ENCODE peak calls at places on chromosomes 6 and 20, in eight cellular contexts. R, T, Y, Q, C, W, L and N are unnamed samples.

GRCh38 chr20:15706719-15707118 is 866.5 kb downstream of the KIF16B start:
- DNase-seq in R (no peak), T (peak; percentile 28), Y (no peak), Q (no peak), C (no peak), W (no peak), L (no peak), N (no peak)

GRCh38 chr20:48584391-48585249 is 243.2 kb downstream of the PREX1 start:
- DNase-seq in R (peak; percentile 80), T (no peak), Y (no peak), Q (no peak), C (no peak), W (no peak), L (no peak), N (no peak)

GRCh38 chr6:16430661-16431089 is 192.3 kb downstream of the GMPR start:
- DNase-seq in R (peak; percentile 75), T (peak; percentile 62), Y (no peak), Q (no peak), C (no peak), W (no peak), L (no peak), N (no peak)

GRCh38 chr6:166728884-166729530 is 102.0 kb upstream of the RPS6KA2 start:
- DNase-seq in R (no peak), T (no peak), Y (no peak), Q (no peak), C (no peak), W (no peak), L (no peak), N (peak; percentile 86)

GRCh38 chr20:63400486-63401210 is 39.5 kb upstream of the CHRNA4 start:
- DNase-seq in R (no peak), T (no peak), Y (no peak), Q (no peak), C (no peak), W (no peak), L (no peak), N (no peak)

GRCh38 chr6:43264599-43264998 is 21.3 kb downstream of the TTBK1 start:
- DNase-seq in R (no peak), T (no peak), Y (peak; percentile 42), Q (no peak), C (no peak), W (no peak), L (no peak), N (no peak)

GRCh38 chr6:116556065-116556464 is 2.5 kb downstream of the CALHM4 start:
- DNase-seq in R (no peak), T (peak; percentile 83), Y (no peak), Q (no peak), C (no peak), W (no peak), L (no peak), N (no peak)

GRCh38 chr6:158900614-158901312 is 81.6 kb upstream of the EZR start:
- DNase-seq in R (no peak), T (no peak), Y (no peak), Q (no peak), C (no peak), W (no peak), L (no peak), N (no peak)

GRCh38 chr6:90545450-90545849 is 41.4 kb downstream of the MAP3K7 start:
- DNase-seq in R (no peak), T (peak; percentile 31), Y (no peak), Q (no peak), C (no peak), W (no peak), L (no peak), N (no peak)

GRCh38 chr6:159037746-159038290 is 7.0 kb downstream of the TAGAP start:
- DNase-seq in R (no peak), T (no peak), Y (no peak), Q (no peak), C (no peak), W (no peak), L (no peak), N (no peak)

GRCh38 chr20:31815408-31816188 is 3.6 kb upstream of the MYLK2 start:
- DNase-seq in R (no peak), T (no peak), Y (no peak), Q (no peak), C (no peak), W (no peak), L (no peak), N (peak; percentile 62)

GRCh38 chr6:161549977-161550655 is 276.3 kb upstream of the AGPAT4 start:
- DNase-seq in R (peak; percentile 30), T (no peak), Y (no peak), Q (peak; percentile 36), C (no peak), W (no peak), L (peak; percentile 21), N (peak; percentile 19)

GRCh38 chr6:36340341-36340670 is 3.6 kb upstream of the BNIP5 start:
- DNase-seq in R (no peak), T (no peak), Y (no peak), Q (no peak), C (no peak), W (no peak), L (no peak), N (no peak)

GRCh38 chr6:129817821-129818220 is 43.3 kb downstream of the TMEM244 start:
- DNase-seq in R (no peak), T (no peak), Y (no peak), Q (no peak), C (no peak), W (no peak), L (no peak), N (no peak)

GRCh38 chr6:14040042-14040441 is 77.5 kb upstream of the CD83 start:
- DNase-seq in R (peak; percentile 11), T (no peak), Y (no peak), Q (no peak), C (no peak), W (no peak), L (no peak), N (no peak)

GRCh38 chr20:25046181-25046641 is 11.7 kb downstream of the ACSS1 start:
- DNase-seq in R (peak; percentile 76), T (no peak), Y (no peak), Q (no peak), C (no peak), W (peak; percentile 91), L (no peak), N (no peak)

GRCh38 chr20:10654630-10655029 is 19.2 kb downstream of the JAG1 start:
- DNase-seq in R (no peak), T (no peak), Y (no peak), Q (no peak), C (no peak), W (no peak), L (no peak), N (no peak)

GRCh38 chr6:99604161-99605073 is 2.2 kb upstream of the PRDM13 start:
- DNase-seq in R (no peak), T (no peak), Y (no peak), Q (no peak), C (no peak), W (no peak), L (no peak), N (no peak)
- H3K4me3 ChIP-seq in R (peak overlapping the region; percentile 66), T (no peak overlapping the region), Y (peak overlapping the region; percentile 36), Q (peak overlapping the region; percentile 46), C (peak overlapping the region; percentile 38), W (peak overlapping the region; percentile 30), L (no peak overlapping the region), N (no peak overlapping the region)

GRCh38 chr6:30983439-30983838 is at the start of gene MUC21:
- DNase-seq in R (no peak), T (no peak), Y (no peak), Q (no peak), C (no peak), W (no peak), L (no peak), N (no peak)

GRCh38 chr6:30979076-30979475 is 4.4 kb upstream of the MUC21 start:
- DNase-seq in R (no peak), T (no peak), Y (no peak), Q (no peak), C (no peak), W (no peak), L (no peak), N (no peak)

GRCh38 chr6:30985490-30985889 is 2.0 kb downstream of the MUC21 start:
- DNase-seq in R (no peak), T (no peak), Y (no peak), Q (no peak), C (no peak), W (no peak), L (no peak), N (no peak)

GRCh38 chr6:30979690-30980089 is 3.8 kb upstream of the MUC21 start:
- DNase-seq in R (no peak), T (no peak), Y (no peak), Q (no peak), C (no peak), W (no peak), L (no peak), N (no peak)

DNA sequence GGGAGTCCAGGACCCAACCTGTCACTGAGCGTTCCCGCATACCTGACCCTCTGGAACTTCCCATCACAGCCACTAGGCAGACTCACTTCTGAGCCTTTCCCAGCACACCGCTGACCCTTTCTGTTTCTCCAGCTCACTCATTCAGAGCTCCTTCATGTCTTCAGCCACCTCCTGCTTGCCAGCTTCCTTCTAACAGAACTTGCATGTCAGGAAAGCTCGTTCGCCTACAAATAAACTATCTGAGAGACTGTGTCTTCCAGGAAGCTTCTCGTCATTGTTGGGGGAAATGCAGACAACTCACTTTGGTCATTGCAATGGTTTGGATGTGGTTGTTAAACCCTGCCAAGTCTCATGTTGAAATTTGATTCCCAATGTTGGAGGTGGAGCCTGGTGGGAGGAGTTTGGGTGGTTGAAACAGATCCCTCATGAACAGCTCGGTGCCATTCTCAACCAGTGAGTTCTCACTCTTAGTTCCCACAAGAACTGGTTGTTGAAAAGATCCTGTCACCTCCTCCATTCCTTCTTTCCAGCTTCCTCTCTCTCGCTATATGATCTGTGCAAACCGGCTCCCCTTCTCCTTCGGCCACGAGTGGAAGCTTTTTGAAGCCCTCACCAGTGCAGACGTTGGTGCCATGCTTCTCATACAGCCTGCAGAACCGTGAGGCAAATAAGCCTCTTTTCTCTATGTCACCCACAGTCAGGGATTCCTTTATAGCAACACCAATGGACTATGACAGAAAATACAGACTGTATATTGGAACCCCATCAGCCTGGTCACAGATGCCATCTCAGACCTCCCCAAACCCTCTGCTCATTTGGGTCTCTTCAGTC is 1.4 kb upstream of the MUC21 start:
- DNase-seq in R (peak; percentile 37), T (peak; percentile 81), Y (no peak), Q (no peak), C (no peak), W (no peak), L (no peak), N (no peak)
- TF ChIP-seq CTCF in R (peak; percentile 24), T (peak; percentile 12), Y (peak; percentile 7), Q (no peak), C (no peak), W (peak; percentile 3), L (no peak), N (no peak)

GRCh38 chr6:94645191-94645590 is 932.1 kb upstream of the MANEA start:
- DNase-seq in R (no peak), T (no peak), Y (no peak), Q (no peak), C (no peak), W (no peak), L (no peak), N (no peak)
- TF ChIP-seq POLR2A in R (no peak), T (no peak), Y (no peak), Q (no peak), C (no peak), W (no peak), L (no peak), N (no peak)

DNA sequence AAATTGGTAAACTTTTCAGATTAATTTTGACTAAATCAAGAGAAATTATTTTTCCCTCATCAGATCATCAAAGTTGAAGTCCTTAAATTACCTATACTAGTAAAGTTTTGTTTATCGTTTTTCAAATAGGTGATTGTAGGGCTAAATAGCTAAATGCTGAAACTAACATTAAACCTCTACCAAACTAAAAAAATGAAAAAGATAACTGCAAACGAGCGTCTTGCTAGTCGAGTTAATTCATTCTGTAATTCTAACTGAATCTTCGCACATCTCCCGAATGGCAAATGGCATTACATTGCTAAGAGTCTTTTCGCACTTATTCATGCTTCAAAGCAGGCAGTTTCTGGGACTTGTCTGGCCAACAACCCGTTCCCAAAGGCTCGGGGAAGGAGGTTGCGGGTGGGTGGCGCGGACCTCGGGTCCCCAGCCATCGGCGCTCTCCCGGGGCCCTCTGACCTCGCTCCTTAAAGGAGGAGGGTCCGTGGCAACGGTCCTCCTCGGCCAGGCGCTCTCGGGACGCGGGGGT is 43.8 kb downstream of the POPDC3 start:
- DNase-seq in R (no peak), T (peak; percentile 22), Y (no peak), Q (no peak), C (no peak), W (no peak), L (no peak), N (no peak)
- H3K4me3 ChIP-seq in R (peak overlapping the region; percentile 74), T (peak overlapping the region; percentile 86), Y (peak overlapping the region; percentile 93), Q (peak overlapping the region; percentile 94), C (peak overlapping the region; percentile 97), W (peak overlapping the region; percentile 63), L (peak overlapping the region; percentile 60), N (peak overlapping the region; percentile 39)